ENCODE peak calls at places on chromosome 4, in six cellular contexts. M is aorta; P is PC-3; N is upper lobe of right lung; K is CD8-positive, alpha-beta T cell; H is pancreas. I is an unnamed sample.

GRCh38 chr4:74308215-74308614 is at the start of gene EPGN:
- DNase-seq in N (no peak), M (no peak), K (no peak), H (no peak), P (peak; percentile 92), I (no peak)

GRCh38 chr4:112288455-112288854 is 2.8 kb upstream of the TIFA start:
- DNase-seq in K (no peak), M (no peak), H (no peak), N (no peak), P (no peak), I (no peak)

GRCh38 chr4:8607603-8608481 is 15.3 kb downstream of the CPZ start:
- DNase-seq in M (no peak), P (peak; percentile 7), H (peak; percentile 33), N (no peak), K (peak; percentile 16), I (no peak)

GRCh38 chr4:20418865-20419451 is 167.3 kb downstream of the SLIT2 start:
- DNase-seq in H (no peak), M (no peak), P (peak; percentile 57), K (no peak), N (no peak), I (no peak)

GRCh38 chr4:7978489-7978888 is 38.8 kb upstream of the AFAP1 start:
- DNase-seq in M (peak; percentile 29), N (no peak), P (peak; percentile 82), H (no peak), K (no peak), I (no peak)

GRCh38 chr4:105709081-105709450 is 482 bp downstream of the GSTCD start:
- DNase-seq in K (no peak), H (no peak), M (no peak), P (peak; percentile 8), N (no peak), I (no peak)

GRCh38 chr4:8699479-8700145 is 107.0 kb downstream of the CPZ start:
- DNase-seq in K (no peak), N (peak; percentile 40), P (no peak), H (no peak), M (no peak), I (peak; percentile 47)

GRCh38 chr4:118265312-118266144 is 87.3 kb downstream of the PRSS12 start:
- DNase-seq in H (peak; percentile 54), M (peak; percentile 48), K (no peak), N (peak; percentile 78), P (no peak), I (no peak)

GRCh38 chr4:187602339-187603092 is 393.1 kb upstream of the ZFP42 start:
- DNase-seq in M (no peak), H (no peak), N (no peak), K (no peak), P (peak; percentile 58), I (no peak)

GRCh38 chr4:120066182-120066524 is 495 bp downstream of the MAD2L1 start:
- DNase-seq in M (no peak), H (no peak), P (peak; percentile 33), K (no peak), N (no peak), I (no peak)

GRCh38 chr4:80307774-80308465 is 27.6 kb upstream of the CFAP299 start:
- DNase-seq in H (no peak), K (no peak), M (no peak), P (peak; percentile 59), N (no peak), I (no peak)

GRCh38 chr4:6695660-6696581 is 2.2 kb downstream of the S100P start:
- DNase-seq in P (peak; percentile 92), K (peak; percentile 58), M (no peak), H (no peak), N (no peak), I (no peak)

GRCh38 chr4:68373513-68373912 is 23.6 kb upstream of the YTHDC1 start:
- DNase-seq in H (peak; percentile 58), P (no peak), N (peak; percentile 83), K (peak; percentile 24), M (peak; percentile 90), I (peak; percentile 88)

GRCh38 chr4:77342170-77342810 is 185.3 kb downstream of the CCNG2 start:
- DNase-seq in P (no peak), H (no peak), N (no peak), K (no peak), M (no peak), I (no peak)

GRCh38 chr4:81447551-81448266 is 24.0 kb downstream of the RASGEF1B start:
- DNase-seq in P (no peak), N (no peak), M (no peak), H (no peak), K (no peak), I (no peak)

GRCh38 chr4:174365018-174365587 is 81.4 kb downstream of the CEP44 start:
- DNase-seq in H (no peak), P (peak; percentile 54), N (no peak), K (no peak), M (no peak), I (no peak)

GRCh38 chr4:141329174-141329569 is 108.5 kb downstream of the ZNF330 start:
- DNase-seq in K (no peak), H (no peak), M (no peak), P (peak; percentile 95), N (no peak), I (no peak)

DNA sequence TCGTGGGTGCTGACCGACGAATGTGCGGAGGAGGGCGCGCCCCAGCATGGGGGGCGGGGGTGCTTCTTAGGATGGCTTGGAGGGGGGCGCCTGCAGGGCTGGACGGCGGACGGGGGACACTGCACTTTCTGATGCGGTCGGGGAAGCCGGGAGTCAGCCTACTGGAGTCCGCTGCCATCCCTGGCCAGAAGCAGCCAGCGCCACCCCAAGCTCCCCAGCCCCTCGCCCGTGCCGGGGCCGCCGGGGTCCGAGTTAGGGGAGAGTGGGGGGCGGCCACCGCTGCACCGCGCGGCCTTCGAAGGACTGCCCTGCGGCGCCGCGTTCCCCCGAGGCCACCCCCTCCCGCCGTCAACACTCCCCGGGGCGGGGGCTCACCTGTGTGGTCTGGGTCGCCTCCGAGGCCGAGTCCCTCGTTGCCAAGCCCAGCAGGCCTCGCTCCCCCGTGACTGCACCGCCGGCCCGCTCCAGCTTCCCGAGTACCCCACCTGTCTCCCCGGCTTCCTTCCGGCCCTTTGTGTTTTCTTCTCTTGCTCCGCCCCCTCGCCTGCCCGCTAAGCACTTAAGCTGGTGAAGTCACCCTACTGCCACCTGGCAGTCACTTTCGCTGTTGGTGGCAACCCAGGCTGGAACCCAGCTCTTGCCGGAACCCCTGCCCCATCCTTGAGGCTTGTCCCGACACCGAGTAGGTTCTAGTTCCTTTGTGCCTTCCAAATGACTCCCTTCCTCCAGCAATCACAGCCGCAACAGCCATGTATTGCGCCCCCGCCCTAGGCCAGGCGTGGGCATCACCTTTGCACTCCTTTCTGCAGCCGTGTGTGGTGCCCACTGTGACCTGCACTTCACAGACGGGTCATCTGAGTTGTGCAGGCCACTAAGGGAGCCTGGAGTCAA is at the start of gene OCIAD2:
- DNase-seq in M (peak; percentile 77), P (peak; percentile 66), K (peak; percentile 83), N (peak; percentile 90), H (peak; percentile 82), I (peak; percentile 37)
- H3K27me3 ChIP-seq in M (no peaks in the 10 kb centered on the region), P (no peaks in the 10 kb centered on the region), K (no peaks in the 10 kb centered on the region), N (no peaks in the 10 kb centered on the region), H (no peaks in the 10 kb centered on the region), I (no peaks in the 10 kb centered on the region)

DNA sequence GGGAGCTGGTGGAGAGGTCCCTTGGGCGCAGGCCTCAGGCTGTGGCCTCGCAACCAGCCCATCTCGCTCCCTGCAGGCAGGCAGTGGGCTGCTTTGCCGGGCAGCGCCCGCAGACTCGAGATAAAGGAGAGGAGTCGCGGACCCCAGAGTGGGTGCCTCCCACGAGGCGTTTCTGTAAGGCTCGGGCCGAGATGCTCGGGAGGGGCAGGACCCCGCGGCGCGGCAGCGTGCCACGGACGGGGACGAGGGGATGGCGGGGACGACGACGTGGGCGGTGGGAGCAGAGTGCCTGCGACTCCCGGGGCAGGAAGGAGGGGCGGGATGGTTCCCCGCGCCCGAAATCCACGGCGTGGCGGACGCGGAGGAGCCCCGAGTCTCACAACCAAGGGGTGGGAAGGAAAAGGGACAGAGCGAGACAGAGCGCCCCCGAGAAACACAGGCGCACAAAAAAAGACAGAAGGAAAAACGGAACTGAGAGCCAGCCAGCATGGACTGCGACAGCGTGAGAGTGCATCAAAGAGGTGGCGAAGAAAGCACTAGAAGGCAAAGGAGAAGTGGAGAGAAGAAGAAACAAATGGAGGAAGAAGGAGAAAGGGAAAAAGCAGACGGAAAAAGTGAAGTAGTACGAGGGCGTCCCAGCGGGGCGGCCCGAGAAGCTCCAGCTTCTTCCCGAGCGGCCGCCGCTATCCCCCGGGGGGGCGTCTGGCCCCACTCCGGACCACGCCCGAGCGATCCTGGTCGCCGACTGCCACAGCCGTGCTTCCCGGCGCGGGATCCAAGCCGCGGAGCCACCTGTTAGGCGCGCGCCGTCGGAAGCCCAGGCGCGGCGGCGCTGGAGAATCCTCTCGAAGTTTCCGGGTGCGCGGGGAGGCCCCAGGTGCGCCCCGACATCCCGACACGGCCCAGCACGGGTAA is 1.5 kb downstream of the BEND4 start:
- DNase-seq in P (no peak), K (no peak), M (no peak), H (no peak), N (no peak), I (no peak)
- H3K27me3 ChIP-seq in P (peaks cover 77% of the 10 kb centered on the region), K (peaks cover 10% of the 10 kb centered on the region), M (no peaks in the 10 kb centered on the region), H (no peaks in the 10 kb centered on the region), N (peaks cover 55% of the 10 kb centered on the region), I (peaks cover 6% of the 10 kb centered on the region)

GRCh38 chr4:32145987-32146386 is 1425.8 kb downstream of the PCDH7 start:
- DNase-seq in H (no peak), P (no peak), M (no peak), N (no peak), K (no peak), I (no peak)
- H3K27me3 ChIP-seq in H (no peaks in the 10 kb centered on the region), P (no peaks in the 10 kb centered on the region), M (no peaks in the 10 kb centered on the region), N (no peaks in the 10 kb centered on the region), K (no peaks in the 10 kb centered on the region), I (no peaks in the 10 kb centered on the region)

DNA sequence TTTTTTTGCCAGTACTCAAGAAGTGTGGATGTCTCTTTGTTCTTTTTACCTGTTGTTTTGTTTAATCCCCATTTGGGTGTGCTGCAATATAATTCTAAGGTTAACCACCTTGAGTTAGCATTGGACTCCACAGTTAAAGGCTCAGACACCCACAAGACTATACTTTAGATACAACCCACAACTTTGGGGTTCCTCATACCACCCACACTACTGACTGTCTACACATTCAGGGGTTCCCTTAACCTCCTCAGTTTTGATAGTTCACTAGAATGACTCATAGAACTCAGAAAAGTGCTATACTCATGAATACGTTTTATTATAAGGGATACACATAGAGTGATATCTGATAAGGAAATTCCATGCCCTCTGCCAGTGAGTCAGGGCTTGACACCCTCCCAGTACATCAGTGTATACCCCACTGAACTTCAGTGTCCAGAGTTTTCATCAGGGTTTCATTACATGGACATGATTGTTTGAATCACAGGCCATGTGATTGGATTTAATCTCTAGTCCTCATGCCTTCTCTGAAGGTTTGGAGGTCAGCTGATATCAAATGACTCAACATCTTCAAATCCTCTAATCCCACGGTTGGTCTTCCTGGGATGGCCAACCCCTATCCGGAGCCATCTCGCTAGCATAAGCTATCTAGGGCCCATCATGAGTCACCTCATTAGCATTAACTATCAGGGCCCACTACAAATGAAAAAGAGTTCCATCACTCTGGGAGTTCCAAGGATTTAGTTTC is 357.6 kb upstream of the EMCN start:
- DNase-seq in P (no peak), M (no peak), K (no peak), H (no peak), N (no peak), I (no peak)
- H3K27me3 ChIP-seq in P (no peaks in the 10 kb centered on the region), M (no peaks in the 10 kb centered on the region), K (no peaks in the 10 kb centered on the region), H (no peaks in the 10 kb centered on the region), N (no peaks in the 10 kb centered on the region), I (no peaks in the 10 kb centered on the region)

DNA sequence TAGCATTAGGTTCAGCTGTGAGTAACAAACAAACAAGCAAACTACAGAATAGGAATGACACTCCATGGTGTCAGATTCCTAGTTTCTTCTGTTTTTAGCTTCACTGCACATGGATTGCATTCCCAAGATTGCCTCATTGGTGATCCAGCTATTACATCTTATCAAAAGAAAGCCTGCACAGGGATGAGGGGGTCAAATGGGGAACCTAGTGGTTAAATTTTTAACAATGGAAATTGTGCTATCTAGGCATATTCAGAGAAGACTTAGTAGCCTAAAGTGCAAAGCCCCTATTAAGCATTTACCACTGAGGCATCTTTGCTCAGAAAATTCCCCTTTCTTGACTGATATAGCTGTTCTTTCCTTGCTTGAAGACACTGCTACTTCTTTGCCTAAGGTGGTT is 3.9 kb upstream of the TTC29 start:
- DNase-seq in P (no peak), M (no peak), H (no peak), K (no peak), N (no peak), I (no peak)
- H3K27me3 ChIP-seq in P (peaks cover 12% of the 10 kb centered on the region), M (no peaks in the 10 kb centered on the region), H (no peaks in the 10 kb centered on the region), K (peaks cover 4% of the 10 kb centered on the region), N (peaks cover 33% of the 10 kb centered on the region), I (no peaks in the 10 kb centered on the region)

I was measured in tibial artery.